ENCODE peak calls at places on chromosomes 11 and 22, in seven cellular contexts. One of them, this sample, is unnamed.

GRCh38 chr11:99370557-99371200 is 349.9 kb downstream of the CNTN5 start:
- DNase-seq in left ventricle myocardium inferior: peak; percentile 57
- DNase-seq in bronchial epithelial cell: peak; percentile 39
- DNase-seq in hepatocyte: peak; percentile 55
- DNase-seq in kidney epithelial cell: peak; percentile 19
- DNase-seq in uterus: no peak
- DNase-seq in Peyer's patch: no peak
- DNase-seq in this sample: no peak

GRCh38 chr11:64206457-64207246 is at the start of gene FERMT3:
- DNase-seq in hepatocyte: no peak
- DNase-seq in kidney epithelial cell: no peak
- DNase-seq in left ventricle myocardium inferior: peak; percentile 72
- DNase-seq in bronchial epithelial cell: no peak
- DNase-seq in Peyer's patch: peak; percentile 87
- DNase-seq in uterus: peak; percentile 34
- DNase-seq in this sample: no peak

GRCh38 chr11:131696584-131697120 is 326.2 kb downstream of the NTM start:
- DNase-seq in Peyer's patch: no peak
- DNase-seq in uterus: no peak
- DNase-seq in kidney epithelial cell: no peak
- DNase-seq in left ventricle myocardium inferior: no peak
- DNase-seq in hepatocyte: no peak
- DNase-seq in bronchial epithelial cell: no peak
- DNase-seq in this sample: no peak

GRCh38 chr11:11230802-11231562 is 122.1 kb downstream of the CSNK2A3 start:
- DNase-seq in left ventricle myocardium inferior: no peak
- DNase-seq in kidney epithelial cell: no peak
- DNase-seq in hepatocyte: no peak
- DNase-seq in Peyer's patch: no peak
- DNase-seq in bronchial epithelial cell: no peak
- DNase-seq in uterus: no peak
- DNase-seq in this sample: peak; percentile 44

GRCh38 chr11:113562981-113563461 is 87.8 kb upstream of the DRD2 start:
- DNase-seq in left ventricle myocardium inferior: no peak
- DNase-seq in kidney epithelial cell: no peak
- DNase-seq in bronchial epithelial cell: peak; percentile 28
- DNase-seq in Peyer's patch: no peak
- DNase-seq in uterus: no peak
- DNase-seq in hepatocyte: no peak
- DNase-seq in this sample: no peak

GRCh38 chr11:34443136-34443535 is 4.4 kb downstream of the CAT start:
- DNase-seq in kidney epithelial cell: no peak
- DNase-seq in hepatocyte: no peak
- DNase-seq in left ventricle myocardium inferior: no peak
- DNase-seq in uterus: no peak
- DNase-seq in bronchial epithelial cell: no peak
- DNase-seq in Peyer's patch: no peak
- DNase-seq in this sample: no peak

GRCh38 chr11:17724020-17724908 is 4.9 kb downstream of the MYOD1 start:
- DNase-seq in hepatocyte: no peak
- DNase-seq in uterus: no peak
- DNase-seq in kidney epithelial cell: no peak
- DNase-seq in bronchial epithelial cell: no peak
- DNase-seq in Peyer's patch: no peak
- DNase-seq in left ventricle myocardium inferior: no peak
- DNase-seq in this sample: no peak

GRCh38 chr11:58782066-58782465 is 50.3 kb upstream of the GLYAT start:
- DNase-seq in Peyer's patch: no peak
- DNase-seq in bronchial epithelial cell: no peak
- DNase-seq in left ventricle myocardium inferior: no peak
- DNase-seq in kidney epithelial cell: no peak
- DNase-seq in hepatocyte: no peak
- DNase-seq in uterus: no peak
- DNase-seq in this sample: no peak

GRCh38 chr11:65432686-65433582 is 10.3 kb downstream of the NEAT1 start:
- DNase-seq in left ventricle myocardium inferior: no peak
- DNase-seq in Peyer's patch: no peak
- DNase-seq in kidney epithelial cell: no peak
- DNase-seq in bronchial epithelial cell: peak; percentile 28
- DNase-seq in hepatocyte: no peak
- DNase-seq in uterus: peak; percentile 9
- DNase-seq in this sample: no peak

GRCh38 chr22:41512421-41513194 is 31.7 kb downstream of the POLR3H start:
- DNase-seq in uterus: no peak
- DNase-seq in Peyer's patch: no peak
- DNase-seq in kidney epithelial cell: peak; percentile 34
- DNase-seq in left ventricle myocardium inferior: peak; percentile 46
- DNase-seq in bronchial epithelial cell: peak; percentile 50
- DNase-seq in hepatocyte: peak; percentile 76
- DNase-seq in this sample: no peak

GRCh38 chr11:128406365-128406706 is 181.0 kb downstream of the ETS1 start:
- DNase-seq in left ventricle myocardium inferior: no peak
- DNase-seq in hepatocyte: no peak
- DNase-seq in bronchial epithelial cell: no peak
- DNase-seq in uterus: no peak
- DNase-seq in kidney epithelial cell: no peak
- DNase-seq in Peyer's patch: no peak
- DNase-seq in this sample: no peak

GRCh38 chr11:34869425-34869824 is 46.8 kb downstream of the APIP start:
- DNase-seq in kidney epithelial cell: no peak
- DNase-seq in hepatocyte: no peak
- DNase-seq in bronchial epithelial cell: no peak
- DNase-seq in uterus: no peak
- DNase-seq in left ventricle myocardium inferior: no peak
- DNase-seq in Peyer's patch: no peak
- DNase-seq in this sample: no peak

GRCh38 chr11:120608760-120609211 is 97.2 kb downstream of the GRIK4 start:
- DNase-seq in kidney epithelial cell: no peak
- DNase-seq in bronchial epithelial cell: no peak
- DNase-seq in uterus: no peak
- DNase-seq in left ventricle myocardium inferior: peak; percentile 53
- DNase-seq in Peyer's patch: no peak
- DNase-seq in hepatocyte: no peak
- DNase-seq in this sample: peak; percentile 38

GRCh38 chr22:19810381-19811141 is 44.1 kb downstream of the GNB1L start:
- DNase-seq in Peyer's patch: peak; percentile 37
- DNase-seq in left ventricle myocardium inferior: no peak
- DNase-seq in kidney epithelial cell: peak; percentile 19
- DNase-seq in hepatocyte: peak; percentile 3
- DNase-seq in uterus: no peak
- DNase-seq in bronchial epithelial cell: no peak
- DNase-seq in this sample: no peak
- H3K36me3 ChIP-seq in Peyer's patch: no peaks in the 10 kb centered on the region
- H3K36me3 ChIP-seq in left ventricle myocardium inferior: no peaks in the 10 kb centered on the region
- H3K36me3 ChIP-seq in kidney epithelial cell: no peaks in the 10 kb centered on the region
- H3K36me3 ChIP-seq in hepatocyte: no peaks in the 10 kb centered on the region
- H3K36me3 ChIP-seq in uterus: no peaks in the 10 kb centered on the region
- H3K36me3 ChIP-seq in bronchial epithelial cell: no peaks in the 10 kb centered on the region
- H3K36me3 ChIP-seq in this sample: peaks cover 31% of the 10 kb centered on the region

GRCh38 chr22:31289335-31289734 is 3.0 kb downstream of the PIK3IP1 start:
- DNase-seq in kidney epithelial cell: no peak
- DNase-seq in hepatocyte: no peak
- DNase-seq in bronchial epithelial cell: no peak
- DNase-seq in left ventricle myocardium inferior: no peak
- DNase-seq in Peyer's patch: peak; percentile 81
- DNase-seq in uterus: no peak
- DNase-seq in this sample: no peak

GRCh38 chr22:31286360-31287255 is 5.7 kb downstream of the PIK3IP1 start:
- DNase-seq in hepatocyte: no peak
- DNase-seq in Peyer's patch: no peak
- DNase-seq in bronchial epithelial cell: no peak
- DNase-seq in left ventricle myocardium inferior: no peak
- DNase-seq in uterus: peak; percentile 32
- DNase-seq in kidney epithelial cell: no peak
- DNase-seq in this sample: peak; percentile 55

GRCh38 chr22:31288496-31289235 is 3.6 kb downstream of the PIK3IP1 start:
- DNase-seq in left ventricle myocardium inferior: no peak
- DNase-seq in bronchial epithelial cell: no peak
- DNase-seq in hepatocyte: no peak
- DNase-seq in Peyer's patch: no peak
- DNase-seq in kidney epithelial cell: no peak
- DNase-seq in uterus: no peak
- DNase-seq in this sample: no peak

GRCh38 chr22:31290494-31291402 is 1.5 kb downstream of the PIK3IP1 start:
- DNase-seq in kidney epithelial cell: peak; percentile 63
- DNase-seq in Peyer's patch: peak; percentile 99
- DNase-seq in bronchial epithelial cell: peak; percentile 83
- DNase-seq in uterus: peak; percentile 94
- DNase-seq in hepatocyte: peak; percentile 98
- DNase-seq in left ventricle myocardium inferior: peak; percentile 96
- DNase-seq in this sample: peak; percentile 96

DNA sequence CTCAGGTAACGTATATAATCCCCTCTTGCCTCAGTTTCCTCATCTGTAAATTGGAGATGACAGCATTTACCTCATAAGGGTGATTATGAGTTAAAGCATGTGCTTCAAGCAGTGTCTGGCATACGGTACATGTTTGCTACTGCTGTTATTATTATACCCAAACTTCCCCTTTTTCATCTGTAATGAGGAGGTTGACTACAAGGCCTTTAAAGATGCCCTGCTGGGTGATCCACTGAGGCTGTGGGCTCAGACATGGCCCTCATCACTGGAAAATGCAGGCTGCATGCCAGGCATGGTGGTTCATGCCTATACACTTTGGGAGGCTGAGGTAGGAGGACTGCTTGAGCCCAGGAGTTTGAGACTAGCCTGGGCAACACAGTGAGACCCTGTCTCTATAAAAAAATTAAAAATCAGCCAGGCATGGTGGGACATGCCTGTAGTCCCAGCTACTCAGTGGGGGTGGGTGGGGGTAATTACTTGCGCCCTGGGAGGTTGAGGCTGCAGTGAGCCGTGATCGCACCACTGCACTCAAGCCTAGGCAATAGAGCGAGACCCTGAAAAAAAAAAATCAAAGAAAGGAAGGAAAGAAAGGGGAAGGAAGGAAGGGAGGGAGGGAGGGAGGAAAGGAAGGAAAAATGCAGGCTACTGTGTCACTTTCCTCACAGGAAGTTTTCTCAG is 4.3 kb downstream of the PIK3IP1 start:
- DNase-seq in Peyer's patch: no peak
- DNase-seq in kidney epithelial cell: no peak
- DNase-seq in hepatocyte: no peak
- DNase-seq in left ventricle myocardium inferior: no peak
- DNase-seq in bronchial epithelial cell: no peak
- DNase-seq in uterus: no peak
- DNase-seq in this sample: no peak
- H3K4me3 ChIP-seq in Peyer's patch: peak overlapping the region; percentile 9
- H3K4me3 ChIP-seq in kidney epithelial cell: no peak overlapping the region
- H3K4me3 ChIP-seq in hepatocyte: no peak overlapping the region
- H3K4me3 ChIP-seq in left ventricle myocardium inferior: peak overlapping the region; percentile 85
- H3K4me3 ChIP-seq in bronchial epithelial cell: no peak overlapping the region
- H3K4me3 ChIP-seq in uterus: no peak overlapping the region
- H3K4me3 ChIP-seq in this sample: no peak overlapping the region

GRCh38 chr11:118473537-118473936 is 37.2 kb downstream of the KMT2A start:
- DNase-seq in kidney epithelial cell: no peak
- DNase-seq in uterus: no peak
- DNase-seq in left ventricle myocardium inferior: no peak
- DNase-seq in Peyer's patch: no peak
- DNase-seq in bronchial epithelial cell: no peak
- DNase-seq in hepatocyte: no peak
- DNase-seq in this sample: no peak
- H3K36me3 ChIP-seq in kidney epithelial cell: no peaks in the 10 kb centered on the region
- H3K36me3 ChIP-seq in uterus: no peaks in the 10 kb centered on the region
- H3K36me3 ChIP-seq in left ventricle myocardium inferior: peaks cover 40% of the 10 kb centered on the region
- H3K36me3 ChIP-seq in Peyer's patch: no peaks in the 10 kb centered on the region
- H3K36me3 ChIP-seq in bronchial epithelial cell: peaks cover 9% of the 10 kb centered on the region
- H3K36me3 ChIP-seq in hepatocyte: no peaks in the 10 kb centered on the region
- H3K36me3 ChIP-seq in this sample: peaks cover 17% of the 10 kb centered on the region

GRCh38 chr22:36776722-36777121 is 803 bp upstream of the IFT27 start:
- DNase-seq in hepatocyte: no peak
- DNase-seq in kidney epithelial cell: no peak
- DNase-seq in uterus: no peak
- DNase-seq in bronchial epithelial cell: no peak
- DNase-seq in Peyer's patch: no peak
- DNase-seq in left ventricle myocardium inferior: no peak
- DNase-seq in this sample: no peak
- H3K4me3 ChIP-seq in hepatocyte: no peak overlapping the region
- H3K4me3 ChIP-seq in kidney epithelial cell: no peak overlapping the region
- H3K4me3 ChIP-seq in uterus: no peak overlapping the region
- H3K4me3 ChIP-seq in bronchial epithelial cell: peak overlapping the region; percentile 8
- H3K4me3 ChIP-seq in Peyer's patch: peak overlapping the region; percentile 25
- H3K4me3 ChIP-seq in left ventricle myocardium inferior: peak overlapping the region; percentile 52
- H3K4me3 ChIP-seq in this sample: peak overlapping the region; percentile 28

GRCh38 chr11:134661660-134662059 is 249.6 kb upstream of the B3GAT1 start:
- DNase-seq in bronchial epithelial cell: no peak
- DNase-seq in kidney epithelial cell: no peak
- DNase-seq in uterus: no peak
- DNase-seq in hepatocyte: no peak
- DNase-seq in left ventricle myocardium inferior: no peak
- DNase-seq in Peyer's patch: no peak
- DNase-seq in this sample: no peak
- H3K36me3 ChIP-seq in bronchial epithelial cell: no peaks in the 10 kb centered on the region
- H3K36me3 ChIP-seq in kidney epithelial cell: no peaks in the 10 kb centered on the region
- H3K36me3 ChIP-seq in uterus: no peaks in the 10 kb centered on the region
- H3K36me3 ChIP-seq in hepatocyte: no peaks in the 10 kb centered on the region
- H3K36me3 ChIP-seq in left ventricle myocardium inferior: no peaks in the 10 kb centered on the region
- H3K36me3 ChIP-seq in Peyer's patch: no peaks in the 10 kb centered on the region
- H3K36me3 ChIP-seq in this sample: no peaks in the 10 kb centered on the region

GRCh38 chr11:82995276-82995675 is 76.4 kb downstream of the RAB30 start:
- DNase-seq in Peyer's patch: no peak
- DNase-seq in left ventricle myocardium inferior: no peak
- DNase-seq in bronchial epithelial cell: no peak
- DNase-seq in hepatocyte: no peak
- DNase-seq in kidney epithelial cell: no peak
- DNase-seq in uterus: no peak
- DNase-seq in this sample: no peak

GRCh38 chr11:82998697-82999096 is 73.0 kb downstream of the RAB30 start:
- DNase-seq in bronchial epithelial cell: no peak
- DNase-seq in left ventricle myocardium inferior: no peak
- DNase-seq in uterus: no peak
- DNase-seq in kidney epithelial cell: no peak
- DNase-seq in hepatocyte: no peak
- DNase-seq in Peyer's patch: no peak
- DNase-seq in this sample: no peak

GRCh38 chr11:82995754-82996398 is 75.8 kb downstream of the RAB30 start:
- DNase-seq in kidney epithelial cell: no peak
- DNase-seq in bronchial epithelial cell: peak; percentile 73
- DNase-seq in uterus: no peak
- DNase-seq in left ventricle myocardium inferior: no peak
- DNase-seq in Peyer's patch: no peak
- DNase-seq in hepatocyte: no peak
- DNase-seq in this sample: peak; percentile 19

GRCh38 chr11:82999232-82999631 is 72.5 kb downstream of the RAB30 start:
- DNase-seq in uterus: no peak
- DNase-seq in kidney epithelial cell: no peak
- DNase-seq in hepatocyte: no peak
- DNase-seq in bronchial epithelial cell: no peak
- DNase-seq in left ventricle myocardium inferior: no peak
- DNase-seq in Peyer's patch: no peak
- DNase-seq in this sample: no peak

GRCh38 chr11:82996966-82997606 is 74.6 kb downstream of the RAB30 start:
- DNase-seq in hepatocyte: peak; percentile 73
- DNase-seq in bronchial epithelial cell: peak; percentile 80
- DNase-seq in uterus: no peak
- DNase-seq in Peyer's patch: peak; percentile 60
- DNase-seq in kidney epithelial cell: no peak
- DNase-seq in left ventricle myocardium inferior: no peak
- DNase-seq in this sample: no peak
- H3K4me3 ChIP-seq in hepatocyte: no peak overlapping the region
- H3K4me3 ChIP-seq in bronchial epithelial cell: no peak overlapping the region
- H3K4me3 ChIP-seq in uterus: no peak overlapping the region
- H3K4me3 ChIP-seq in Peyer's patch: peak overlapping the region; percentile 43
- H3K4me3 ChIP-seq in kidney epithelial cell: no peak overlapping the region
- H3K4me3 ChIP-seq in left ventricle myocardium inferior: no peak overlapping the region
- H3K4me3 ChIP-seq in this sample: no peak overlapping the region

GRCh38 chr22:38681784-38682335 is at the start of gene TOMM22:
- DNase-seq in bronchial epithelial cell: peak; percentile 70
- DNase-seq in hepatocyte: peak; percentile 95
- DNase-seq in left ventricle myocardium inferior: peak; percentile 88
- DNase-seq in kidney epithelial cell: peak; percentile 43
- DNase-seq in Peyer's patch: peak; percentile 92
- DNase-seq in uterus: peak; percentile 78
- DNase-seq in this sample: peak; percentile 61

GRCh38 chr22:38685761-38686160 is 4.0 kb downstream of the TOMM22 start:
- DNase-seq in kidney epithelial cell: no peak
- DNase-seq in bronchial epithelial cell: no peak
- DNase-seq in Peyer's patch: no peak
- DNase-seq in left ventricle myocardium inferior: no peak
- DNase-seq in uterus: no peak
- DNase-seq in hepatocyte: no peak
- DNase-seq in this sample: no peak
- H3K36me3 ChIP-seq in kidney epithelial cell: peaks cover 8% of the 10 kb centered on the region
- H3K36me3 ChIP-seq in bronchial epithelial cell: peaks cover 35% of the 10 kb centered on the region
- H3K36me3 ChIP-seq in Peyer's patch: no peaks in the 10 kb centered on the region
- H3K36me3 ChIP-seq in left ventricle myocardium inferior: peaks cover 77% of the 10 kb centered on the region
- H3K36me3 ChIP-seq in uterus: no peaks in the 10 kb centered on the region
- H3K36me3 ChIP-seq in hepatocyte: peaks cover 4% of the 10 kb centered on the region
- H3K36me3 ChIP-seq in this sample: peaks cover 70% of the 10 kb centered on the region

This sample was measured in tibial nerve.